ENCODE peak calls at places on chromosomes 7 and 10, in six cellular contexts. D is thyroid gland, P is lower lobe of right lung, L is AG04449, A is coronary artery, M is GM12865. F is an unnamed sample.

GRCh38 chr7:64881461-64882287 is 21.4 kb upstream of the ZNF273 start:
- DNase-seq in L (no peak), A (no peak), D (peak), M (no peak), P (no peak), F (no peak)

GRCh38 chr7:142000244-142000643 is 4.6 kb downstream of the MGAM start:
- DNase-seq in L (no peak), M (no peak), P (no peak), D (no peak), A (no peak), F (no peak)

GRCh38 chr7:1270181-1270580 is 37.5 kb downstream of the UNCX start:
- DNase-seq in P (peak), D (no peak), L (no peak), A (no peak), M (no peak), F (no peak)

GRCh38 chr7:99028261-99028971 is 115.5 kb downstream of the SMURF1 start:
- DNase-seq in A (no peak), D (no peak), M (no peak), P (no peak), L (no peak), F (no peak)

GRCh38 chr10:52532650-52533290 is 218.7 kb downstream of the DKK1 start:
- DNase-seq in L (no peak), A (no peak), D (no peak), M (no peak), P (no peak), F (no peak)

GRCh38 chr7:135758531-135758932 is 9.9 kb upstream of the FAM180A start:
- DNase-seq in P (no peak), A (peak), M (no peak), L (no peak), D (peak), F (no peak)

GRCh38 chr7:102967798-102968197 is 55.0 kb downstream of the LRRC17 start:
- DNase-seq in P (no peak), M (no peak), L (peak), D (no peak), A (no peak), F (peak)

GRCh38 chr10:84204122-84204521 is 9.8 kb downstream of the CDHR1 start:
- DNase-seq in M (peak), A (no peak), L (no peak), P (no peak), D (no peak), F (no peak)

GRCh38 chr10:22606164-22606614 is 108.2 kb downstream of the PIP4K2A start:
- DNase-seq in M (peak), L (no peak), A (no peak), D (no peak), P (peak), F (no peak)

GRCh38 chr10:83612050-83612449 is 527.3 kb upstream of the GHITM start:
- DNase-seq in A (no peak), D (no peak), P (no peak), L (no peak), M (no peak), F (no peak)

GRCh38 chr7:141701489-141702046 is 398 bp downstream of the DENND11 start:
- DNase-seq in A (no peak), P (peak), D (peak), L (no peak), M (peak), F (no peak)

GRCh38 chr7:155298288-155298833 is 683 bp downstream of the INSIG1 start:
- DNase-seq in L (no peak), D (no peak), A (no peak), M (no peak), P (no peak), F (no peak)

GRCh38 chr7:102439963-102440795 is 6.8 kb downstream of the ORAI2 start:
- DNase-seq in D (peak), P (no peak), L (no peak), M (no peak), A (no peak), F (peak)

GRCh38 chr7:132783824-132784223 is 207.6 kb upstream of the PLXNA4 start:
- DNase-seq in A (no peak), L (peak), P (no peak), M (no peak), D (no peak), F (peak)

GRCh38 chr7:65475734-65476319 is 102.2 kb downstream of the ZNF92 start:
- DNase-seq in A (no peak), M (peak), P (no peak), L (no peak), D (no peak), F (no peak)

GRCh38 chr10:122504551-122504950 is 43.2 kb downstream of the HTRA1 start:
- DNase-seq in L (peak), P (peak), A (peak), M (no peak), D (peak), F (peak)

GRCh38 chr10:78567680-78568453 is 500.9 kb upstream of the ZMIZ1 start:
- DNase-seq in A (peak), P (peak), M (no peak), L (no peak), D (no peak), F (no peak)

GRCh38 chr7:63080406-63080805 is 918.2 kb upstream of the ZNF722 start:
- DNase-seq in D (no peak), P (no peak), M (no peak), L (no peak), A (peak), F (no peak)

GRCh38 chr10:77578583-77579227 is 58.9 kb downstream of the KCNMA1 start:
- DNase-seq in M (no peak), P (no peak), D (no peak), A (no peak), L (no peak), F (no peak)

GRCh38 chr7:91913612-91914011 is 27.1 kb upstream of the AKAP9 start:
- DNase-seq in P (no peak), M (no peak), D (no peak), A (no peak), L (peak), F (no peak)

GRCh38 chr7:131629203-131629871 is 72.9 kb upstream of the PODXL start:
- DNase-seq in D (no peak), P (no peak), M (no peak), A (no peak), L (no peak), F (no peak)

GRCh38 chr10:123808873-123809272 is 82.7 kb downstream of the CPXM2 start:
- DNase-seq in D (no peak), L (peak), P (no peak), A (no peak), M (no peak), F (no peak)

GRCh38 chr10:119190353-119190752 is 11.7 kb upstream of the PRDX3 start:
- DNase-seq in A (no peak), M (no peak), D (no peak), P (no peak), L (peak), F (peak)

GRCh38 chr10:44962870-44963738 is 3.5 kb downstream of the RASSF4 start:
- DNase-seq in P (no peak), L (no peak), A (no peak), M (peak), D (peak), F (no peak)
- TF ChIP-seq CTCF in P (peak), L (peak), A (no peak), M (peak), D (no peak), F (peak)

GRCh38 chr7:44258865-44259546 is 58.2 kb downstream of the YKT6 start:
- DNase-seq in L (no peak), D (no peak), A (no peak), M (no peak), P (no peak), F (no peak)

GRCh38 chr7:44261239-44261638 is 60.5 kb downstream of the YKT6 start:
- DNase-seq in D (no peak), M (peak), A (no peak), P (no peak), L (no peak), F (no peak)

GRCh38 chr7:44257618-44258422 is 57.0 kb downstream of the YKT6 start:
- DNase-seq in M (peak), D (peak), A (peak), L (peak), P (peak), F (peak)

GRCh38 chr7:44258423-44258760 is 57.6 kb downstream of the YKT6 start:
- DNase-seq in M (no peak), P (no peak), D (no peak), A (no peak), L (no peak), F (no peak)

DNA sequence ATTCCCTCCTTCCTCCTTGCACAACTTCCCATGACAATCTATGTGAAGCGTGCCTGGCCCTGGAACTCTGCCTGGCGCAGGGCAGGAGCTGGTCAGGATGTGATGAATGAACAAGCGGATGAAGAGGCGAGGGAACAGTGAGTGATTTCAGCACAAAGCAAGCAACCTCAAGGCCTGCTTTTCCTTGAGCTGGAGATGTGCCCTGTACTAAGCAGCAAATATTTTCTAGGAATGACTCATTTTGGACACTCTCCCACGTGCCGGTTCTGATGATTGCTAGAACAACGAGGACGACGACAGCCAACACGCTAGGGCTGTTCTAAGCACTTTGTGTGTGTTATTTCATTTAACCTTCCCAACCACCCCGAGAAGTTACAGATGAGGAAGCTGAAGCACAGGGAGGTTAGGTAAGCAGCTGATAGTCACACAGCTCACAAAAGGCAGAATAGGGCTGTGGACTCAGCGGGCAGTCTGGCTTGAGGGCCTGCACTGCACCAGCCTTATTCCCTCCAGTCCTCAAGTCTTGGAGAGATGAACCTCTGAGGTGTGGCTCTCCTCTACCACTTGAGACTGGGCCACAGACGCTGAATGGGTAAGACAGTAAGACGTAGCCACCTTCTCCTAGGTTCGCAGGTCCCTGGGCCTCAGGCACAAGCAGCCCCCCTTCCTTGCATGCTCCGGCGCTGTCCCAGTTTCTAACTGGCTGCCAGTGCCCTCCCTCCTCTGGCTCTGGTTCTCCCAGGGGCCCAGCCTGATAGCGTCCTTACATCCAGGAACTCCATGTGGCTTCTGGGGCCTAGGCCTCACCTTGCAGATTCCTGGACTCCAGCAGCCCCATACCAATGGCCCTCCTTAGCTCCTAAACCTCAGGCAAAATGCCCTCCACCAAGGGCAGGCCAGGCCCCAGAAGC is 59.0 kb downstream of the YKT6 start:
- DNase-seq in L (peak), A (peak), P (no peak), D (peak), M (no peak), F (peak)
- H3K4me3 ChIP-seq in L (no peak), A (no peak), P (no peak), D (no peak), M (no peak), F (no peak)

DNA sequence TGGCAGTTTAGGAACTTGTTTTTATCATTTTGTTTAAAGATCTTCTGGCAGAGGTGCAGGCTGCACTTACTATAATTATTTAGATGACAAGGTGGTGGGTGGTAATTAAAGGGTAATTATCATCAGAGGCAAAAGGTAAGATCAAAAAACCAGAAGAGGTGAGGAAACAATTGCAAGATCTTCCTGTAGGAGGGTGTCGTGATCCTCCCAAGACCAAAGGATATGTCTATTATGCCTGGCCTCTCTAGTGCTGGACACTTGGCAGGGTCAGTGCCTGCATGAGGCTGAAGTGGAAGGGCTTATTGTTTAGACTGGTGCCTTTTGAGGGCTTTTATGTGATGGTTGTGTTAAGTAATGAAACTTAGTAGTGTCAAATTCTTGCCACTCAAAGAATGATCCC is 1.8 kb upstream of the WAPL start:
- DNase-seq in L (no peak), P (no peak), D (peak), M (no peak), A (no peak), F (no peak)
- TF ChIP-seq CTCF in L (peak), P (peak), D (peak), M (no peak), A (no peak), F (peak)

GRCh38 chr10:95657250-95657649 is 739 bp upstream of the ALDH18A1 start:
- DNase-seq in P (no peak), L (no peak), D (no peak), A (no peak), M (no peak), F (no peak)
- H3K4me3 ChIP-seq in P (peak), L (no peak), D (no peak), A (peak), M (peak), F (peak)

DNA sequence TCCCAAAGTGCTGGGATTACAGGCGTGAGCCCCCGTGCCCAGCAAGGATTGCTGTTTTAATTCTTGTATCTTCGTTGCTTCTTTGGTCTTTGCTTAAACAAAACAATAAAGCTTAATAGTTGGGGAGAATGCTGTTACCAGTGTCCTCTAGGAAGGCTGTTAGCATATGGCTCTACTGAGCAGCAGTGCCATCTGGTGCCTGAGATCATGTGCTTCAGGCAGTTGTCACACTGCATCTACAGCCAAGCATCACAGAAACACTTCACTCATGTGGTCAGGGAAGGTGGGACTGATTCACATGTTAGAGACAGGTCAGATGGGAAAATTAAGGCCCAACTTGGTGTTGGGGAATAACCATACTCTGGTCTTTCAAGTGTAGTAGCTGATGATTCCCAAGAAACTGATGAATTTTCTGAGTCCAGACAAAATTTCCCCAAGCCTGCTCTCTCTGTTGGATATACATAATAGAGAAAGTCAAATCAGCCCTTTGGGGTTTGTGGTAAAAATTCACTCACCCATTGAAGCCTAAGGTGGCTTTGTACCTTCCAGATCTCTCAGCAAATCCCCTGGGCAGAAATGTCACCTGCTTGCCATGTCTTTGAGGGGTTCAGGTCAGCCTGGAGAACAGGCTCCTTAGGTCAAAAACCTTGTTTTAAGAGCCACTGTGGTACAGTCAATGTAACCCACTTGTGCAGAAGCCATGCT is 28.4 kb downstream of the UBE2D4 start:
- DNase-seq in A (no peak), D (peak), L (peak), P (no peak), M (peak), F (peak)
- TF ChIP-seq CTCF in A (no peak), D (no peak), L (peak), P (peak), M (peak), F (peak)

GRCh38 chr7:26157520-26158105 is 5.6 kb downstream of the NFE2L3 start:
- DNase-seq in P (no peak), L (no peak), A (no peak), M (no peak), D (no peak), F (no peak)

GRCh38 chr7:26153246-26153822 is 1.3 kb downstream of the NFE2L3 start:
- DNase-seq in M (peak), P (no peak), A (no peak), D (no peak), L (no peak), F (no peak)

GRCh38 chr7:26153823-26154783 is 2.1 kb downstream of the NFE2L3 start:
- DNase-seq in P (no peak), M (no peak), D (no peak), L (no peak), A (no peak), F (no peak)

GRCh38 chr7:26156454-26157365 is 4.7 kb downstream of the NFE2L3 start:
- DNase-seq in P (no peak), M (peak), D (no peak), L (peak), A (no peak), F (peak)

GRCh38 chr7:26155531-26156375 is 3.8 kb downstream of the NFE2L3 start:
- DNase-seq in A (no peak), L (no peak), P (no peak), M (peak), D (no peak), F (peak)
- H3K4me3 ChIP-seq in A (no peak), L (peak), P (peak), M (peak), D (no peak), F (peak)

GRCh38 chr10:1379601-1380000 is 323.4 kb downstream of the WDR37 start:
- DNase-seq in D (no peak), M (no peak), P (no peak), A (peak), L (no peak), F (no peak)
- TF ChIP-seq CTCF in D (no peak), M (no peak), P (no peak), A (no peak), L (no peak), F (no peak)

GRCh38 chr7:50037106-50037505 is 55.9 kb downstream of the ZPBP start:
- DNase-seq in A (no peak), D (no peak), L (no peak), P (no peak), M (no peak), F (no peak)
- H3K4me3 ChIP-seq in A (no peak), D (no peak), L (no peak), P (no peak), M (no peak), F (no peak)

DNA sequence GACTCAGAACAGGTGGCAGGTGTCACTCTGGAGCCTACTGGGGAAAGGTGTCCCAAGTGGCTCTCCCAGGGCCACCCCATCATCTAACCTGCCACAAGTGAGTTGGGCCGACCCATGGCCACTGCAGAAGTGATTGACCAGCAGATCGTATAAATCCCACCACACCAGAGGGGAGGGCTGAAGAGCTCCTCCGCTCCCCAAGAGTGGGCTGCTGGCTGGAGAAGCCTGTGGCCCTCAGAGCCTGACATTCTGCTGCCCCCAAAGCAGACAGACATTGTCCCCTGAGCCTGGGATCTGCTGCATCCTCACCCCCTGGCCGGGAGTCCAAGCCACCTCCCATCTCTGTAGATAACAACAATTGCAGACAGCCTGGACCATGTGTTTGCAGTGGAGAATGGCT is 36.7 kb downstream of the ANXA8 start:
- DNase-seq in M (no peak), L (no peak), A (no peak), P (peak), D (no peak), F (no peak)
- TF ChIP-seq CTCF in M (no peak), L (no peak), A (no peak), P (no peak), D (no peak), F (no peak)

DNA sequence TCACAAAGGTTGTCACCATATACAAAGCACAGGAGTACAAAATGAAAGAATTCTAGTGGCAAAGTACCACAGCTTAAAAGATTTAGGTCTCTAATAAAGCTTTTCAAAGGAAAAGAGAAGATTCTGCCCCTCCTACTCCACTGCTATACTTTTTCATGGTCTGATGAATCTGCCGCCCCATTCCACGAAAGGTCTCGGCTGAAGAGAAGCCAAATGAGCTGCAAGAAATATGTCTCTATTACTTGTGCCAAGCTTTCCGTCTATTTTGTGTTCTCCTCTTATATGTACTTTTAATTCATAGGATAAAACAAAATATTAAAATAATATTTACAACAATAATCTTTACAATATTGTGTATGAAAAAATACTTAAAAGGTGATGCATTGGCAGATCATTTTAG is 222.6 kb downstream of the ANK3 start:
- DNase-seq in D (peak), L (no peak), A (no peak), M (no peak), P (no peak), F (no peak)
- H3K4me3 ChIP-seq in D (no peak), L (no peak), A (peak), M (no peak), P (no peak), F (no peak)